ENCODE peak calls at places on chromosomes 16 and 17, in seven cellular contexts. M is pancreas, Z is mesendoderm, X is fibroblast of pulmonary artery, Q is memory B cell, O is ACHN, B is anterior cingulate cortex. P is an unnamed sample.

GRCh38 chr17:78315355-78316114 is 44.3 kb downstream of the SOCS3 start:
- DNase-seq in M (no peak), Z (peak), X (peak), Q (no peak), O (peak), B (no peak), P (peak)

GRCh38 chr16:75477680-75478473 is 13.4 kb upstream of the TMEM170A start:
- DNase-seq in M (no peak), Z (no peak), X (no peak), Q (no peak), O (no peak), B (no peak), P (no peak)

GRCh38 chr17:29018788-29019474 is 13.1 kb upstream of the SEZ6 start:
- DNase-seq in M (no peak), Z (peak), X (no peak), Q (no peak), O (no peak), B (no peak), P (no peak)

GRCh38 chr16:29765167-29766032 is 12.7 kb upstream of the ZG16 start:
- DNase-seq in M (peak), Z (no peak), X (no peak), Q (no peak), O (no peak), B (no peak), P (no peak)

GRCh38 chr17:66790476-66791061 is 44.3 kb upstream of the CACNG5 start:
- DNase-seq in M (no peak), Z (no peak), X (no peak), Q (no peak), O (no peak), B (no peak), P (no peak)

GRCh38 chr17:7467498-7467897 is 11.9 kb downstream of the ZBTB4 start:
- DNase-seq in M (peak), Z (no peak), X (no peak), Q (no peak), O (no peak), B (no peak), P (no peak)

GRCh38 chr17:81690066-81690465 is 6.3 kb downstream of the HGS start:
- DNase-seq in M (peak), Z (no peak), X (no peak), Q (no peak), O (no peak), B (no peak), P (no peak)

GRCh38 chr17:68080411-68081150 is 45.0 kb downstream of the KPNA2 start:
- DNase-seq in M (no peak), Z (no peak), X (no peak), Q (no peak), O (no peak), B (no peak), P (no peak)

GRCh38 chr17:40038882-40039513 is 15.2 kb downstream of the MED24 start:
- DNase-seq in M (no peak), Z (peak), X (peak), Q (no peak), O (peak), B (no peak), P (no peak)

GRCh38 chr16:81140930-81141780 is 45.0 kb upstream of the GCSH start:
- DNase-seq in M (no peak), Z (peak), X (no peak), Q (no peak), O (peak), B (no peak), P (peak)

GRCh38 chr17:20026960-20027359 is 17.8 kb downstream of the SPECC1 start:
- DNase-seq in M (no peak), Z (no peak), X (no peak), Q (no peak), O (no peak), B (no peak), P (no peak)

GRCh38 chr17:61568219-61569072 is 22.6 kb downstream of the NACA2 start:
- DNase-seq in M (no peak), Z (no peak), X (no peak), Q (no peak), O (no peak), B (no peak), P (no peak)

GRCh38 chr16:67685388-67686112 is 18.9 kb downstream of the C16orf86 start:
- DNase-seq in M (no peak), Z (no peak), X (no peak), Q (peak), O (no peak), B (no peak), P (no peak)

GRCh38 chr17:40616592-40616991 is 31.0 kb downstream of the SMARCE1 start:
- DNase-seq in M (no peak), Z (no peak), X (no peak), Q (no peak), O (no peak), B (no peak), P (no peak)

GRCh38 chr17:10447035-10447931 is 22.1 kb downstream of the MYH4 start:
- DNase-seq in M (no peak), Z (no peak), X (no peak), Q (no peak), O (no peak), B (no peak), P (no peak)

GRCh38 chr16:68074850-68075249 is 10.3 kb upstream of the NFATC3 start:
- DNase-seq in M (no peak), Z (no peak), X (no peak), Q (peak), O (no peak), B (no peak), P (peak)

GRCh38 chr17:50201226-50201854 is at the start of gene COL1A1:
- DNase-seq in M (peak), Z (peak), X (peak), Q (no peak), O (no peak), B (no peak), P (no peak)

GRCh38 chr17:17524091-17524490 is 27.9 kb upstream of the RASD1 start:
- DNase-seq in M (peak), Z (no peak), X (no peak), Q (no peak), O (no peak), B (no peak), P (no peak)

GRCh38 chr16:66275795-66276428 is 90.6 kb upstream of the CDH5 start:
- DNase-seq in M (no peak), Z (peak), X (peak), Q (no peak), O (peak), B (no peak), P (no peak)

GRCh38 chr16:19886061-19886792 is 1.6 kb upstream of the GPRC5B start:
- DNase-seq in M (peak), Z (peak), X (peak), Q (peak), O (peak), B (peak), P (peak)

GRCh38 chr16:8581923-8582580 is 8.3 kb downstream of the TMEM114 start:
- DNase-seq in M (no peak), Z (no peak), X (no peak), Q (no peak), O (no peak), B (no peak), P (no peak)

GRCh38 chr16:17305694-17306093 is 165.1 kb downstream of the XYLT1 start:
- DNase-seq in M (no peak), Z (no peak), X (no peak), Q (no peak), O (no peak), B (no peak), P (peak)

GRCh38 chr17:61065263-61065773 is 334.3 kb upstream of the TBX2 start:
- DNase-seq in M (no peak), Z (peak), X (peak), Q (no peak), O (peak), B (no peak), P (no peak)

GRCh38 chr16:4244881-4245280 is 3.0 kb upstream of the SRL start:
- DNase-seq in M (no peak), Z (no peak), X (no peak), Q (no peak), O (no peak), B (no peak), P (no peak)

GRCh38 chr17:6067060-6067459 is 3.1 kb upstream of the WSCD1 start:
- DNase-seq in M (no peak), Z (no peak), X (no peak), Q (no peak), O (no peak), B (no peak), P (no peak)

GRCh38 chr17:32445075-32445427 is 741 bp downstream of the PSMD11 start:
- DNase-seq in M (no peak), Z (peak), X (peak), Q (no peak), O (peak), B (no peak), P (peak)

GRCh38 chr16:68760671-68761275 is 23.7 kb downstream of the CDH1 start:
- DNase-seq in M (no peak), Z (no peak), X (peak), Q (no peak), O (peak), B (peak), P (peak)

GRCh38 chr16:88287219-88287618 is 95.5 kb upstream of the ZNF469 start:
- DNase-seq in M (peak), Z (peak), X (peak), Q (no peak), O (peak), B (no peak), P (no peak)

GRCh38 chr17:74128456-74128855 is 75.0 kb upstream of the RPL38 start:
- DNase-seq in M (no peak), Z (no peak), X (no peak), Q (no peak), O (no peak), B (no peak), P (no peak)

GRCh38 chr17:60109161-60109560 is 30.4 kb upstream of the HEATR6 start:
- DNase-seq in M (no peak), Z (no peak), X (no peak), Q (no peak), O (no peak), B (no peak), P (no peak)

GRCh38 chr17:35788504-35788998 is 6.9 kb downstream of the MMP28 start:
- DNase-seq in M (no peak), Z (no peak), X (peak), Q (no peak), O (peak), B (no peak), P (no peak)

GRCh38 chr17:77579717-77580116 is 378.8 kb upstream of the TNRC6C start:
- DNase-seq in M (no peak), Z (no peak), X (no peak), Q (peak), O (no peak), B (no peak), P (no peak)

GRCh38 chr17:4394208-4395110 is 28.0 kb upstream of the UBE2G1 start:
- DNase-seq in M (no peak), Z (no peak), X (no peak), Q (no peak), O (no peak), B (no peak), P (no peak)

GRCh38 chr16:28118636-28119035 is 55.1 kb upstream of the GSG1L start:
- DNase-seq in M (no peak), Z (no peak), X (no peak), Q (no peak), O (no peak), B (no peak), P (no peak)

GRCh38 chr17:61616783-61617182 is 25.8 kb upstream of the NACA2 start:
- DNase-seq in M (no peak), Z (no peak), X (no peak), Q (no peak), O (no peak), B (no peak), P (no peak)

GRCh38 chr17:79443026-79443425 is 167.8 kb downstream of the RBFOX3 start:
- DNase-seq in M (no peak), Z (no peak), X (no peak), Q (no peak), O (no peak), B (no peak), P (no peak)

GRCh38 chr17:77436058-77436442 is 295.3 kb downstream of the SEC14L1 start:
- DNase-seq in M (no peak), Z (peak), X (peak), Q (no peak), O (no peak), B (no peak), P (no peak)

GRCh38 chr17:34201767-34202166 is 53.3 kb upstream of the CCL2 start:
- DNase-seq in M (no peak), Z (no peak), X (no peak), Q (no peak), O (no peak), B (no peak), P (no peak)

GRCh38 chr16:25014500-25015147 is 545 bp downstream of the ARHGAP17 start:
- DNase-seq in M (peak), Z (peak), X (peak), Q (no peak), O (peak), B (peak), P (peak)